ENCODE peak calls at places on chromosomes 4 and X, in nine cellular contexts. N is CD8-positive, alpha-beta memory T cell; L is fibroblast of lung; Z is mammary epithelial cell; W is PC-3; J is CD8-positive, alpha-beta T cell; P is aorta; Q is thyroid gland; G is heart left ventricle. T is an unnamed sample. For H3K4me1, the result is how much of the 10 kb centered on the place peaks cover.

GRCh38 chr4:174119051-174119450 is 164.4 kb downstream of the FBXO8 start:
- DNase-seq in N (no peak), L (peak), Z (peak), W (peak), J (no peak), P (no peak), Q (no peak), G (no peak), T (peak)

GRCh38 chr4:105657117-105657765 is 51.2 kb downstream of the INTS12 start:
- DNase-seq in N (no peak), L (no peak), Z (peak), W (peak), J (no peak), P (no peak), Q (no peak), G (no peak), T (no peak)

GRCh38 chrX:119636419-119636818 is 30.2 kb upstream of the NKRF start:
- DNase-seq in N (no peak), L (no peak), Z (no peak), W (no peak), J (no peak), P (no peak), Q (no peak), G (no peak), T (no peak)

GRCh38 chrX:40931921-40932320 is 153.3 kb upstream of the USP9X start:
- DNase-seq in N (no peak), L (no peak), Z (no peak), W (peak), J (no peak), P (no peak), Q (peak), G (no peak), T (no peak)

GRCh38 chrX:65253817-65254216 is 277.6 kb upstream of the ZC4H2 start:
- DNase-seq in N (no peak), L (no peak), Z (no peak), W (no peak), J (no peak), P (no peak), Q (no peak), G (no peak), T (no peak)

GRCh38 chrX:41178201-41178600 is 93.0 kb downstream of the USP9X start:
- DNase-seq in N (peak), L (no peak), Z (peak), W (no peak), J (no peak), P (no peak), Q (no peak), G (no peak), T (no peak)

GRCh38 chr4:133151301-133151680 is 2.2 kb downstream of the PCDH10 start:
- DNase-seq in N (no peak), L (peak), Z (no peak), W (no peak), J (no peak), P (peak), Q (no peak), G (no peak), T (peak)

GRCh38 chrX:116181300-116181699 is 10.8 kb downstream of the AGTR2 start:
- DNase-seq in N (no peak), L (no peak), Z (no peak), W (no peak), J (no peak), P (no peak), Q (no peak), G (no peak), T (no peak)

GRCh38 chr4:22634541-22635181 is 58.1 kb upstream of the GBA3 start:
- DNase-seq in N (no peak), L (no peak), Z (peak), W (no peak), J (no peak), P (peak), Q (no peak), G (peak), T (no peak)

GRCh38 chr4:53855886-53856260 is 208.5 kb downstream of the CHIC2 start:
- DNase-seq in N (no peak), L (peak), Z (peak), W (peak), J (no peak), P (no peak), Q (no peak), G (no peak), T (no peak)

GRCh38 chr4:184039963-184040383 is 134.9 kb downstream of the STOX2 start:
- DNase-seq in N (no peak), L (peak), Z (peak), W (no peak), J (no peak), P (no peak), Q (no peak), G (peak), T (no peak)

GRCh38 chrX:114985967-114986592 is 31.3 kb downstream of the IL13RA2 start:
- DNase-seq in N (no peak), L (peak), Z (no peak), W (peak), J (no peak), P (no peak), Q (no peak), G (no peak), T (no peak)

GRCh38 chr4:91064157-91064853 is 937.1 kb downstream of the CCSER1 start:
- DNase-seq in N (no peak), L (peak), Z (peak), W (peak), J (no peak), P (no peak), Q (peak), G (no peak), T (peak)

GRCh38 chr4:3074846-3075651 is 568 bp downstream of the HTT start:
- DNase-seq in N (peak), L (peak), Z (peak), W (peak), J (no peak), P (peak), Q (peak), G (peak), T (peak)

GRCh38 chrX:62839596-62839995 is 511.5 kb downstream of the SPIN4 start:
- DNase-seq in N (no peak), L (no peak), Z (no peak), W (no peak), J (no peak), P (no peak), Q (no peak), G (no peak), T (no peak)

GRCh38 chrX:34642849-34643248 is 14.2 kb downstream of the TMEM47 start:
- DNase-seq in N (no peak), L (no peak), Z (no peak), W (no peak), J (no peak), P (no peak), Q (no peak), G (no peak), T (no peak)

GRCh38 chr4:26346203-26346620 is 25.4 kb downstream of the RBPJ start:
- DNase-seq in N (no peak), L (no peak), Z (no peak), W (no peak), J (no peak), P (no peak), Q (no peak), G (no peak), T (peak)

GRCh38 chr4:35520059-35520458 is 724.3 kb downstream of the ARAP2 start:
- DNase-seq in N (no peak), L (no peak), Z (peak), W (peak), J (no peak), P (no peak), Q (no peak), G (no peak), T (no peak)

GRCh38 chr4:99712530-99712929 is 54.9 kb upstream of the C4orf54 start:
- DNase-seq in N (no peak), L (no peak), Z (no peak), W (no peak), J (no peak), P (no peak), Q (no peak), G (no peak), T (no peak)

GRCh38 chrX:9356846-9357245 is 108.0 kb upstream of the TBL1X start:
- DNase-seq in N (no peak), L (no peak), Z (no peak), W (peak), J (no peak), P (no peak), Q (no peak), G (no peak), T (no peak)

GRCh38 chrX:153878969-153879653 is 6.9 kb downstream of the L1CAM start:
- DNase-seq in N (no peak), L (no peak), Z (no peak), W (no peak), J (no peak), P (no peak), Q (no peak), G (no peak), T (peak)

GRCh38 chrX:101452051-101452450 is 33.2 kb upstream of the ARMCX4 start:
- DNase-seq in N (no peak), L (no peak), Z (no peak), W (no peak), J (no peak), P (no peak), Q (no peak), G (no peak), T (no peak)

GRCh38 chr4:118327554-118328241 is 25.1 kb downstream of the PRSS12 start:
- DNase-seq in N (no peak), L (peak), Z (no peak), W (no peak), J (no peak), P (no peak), Q (no peak), G (no peak), T (peak)

GRCh38 chrX:2628751-2629315 is 62.3 kb upstream of the CD99 start:
- DNase-seq in N (peak), L (no peak), Z (no peak), W (no peak), J (no peak), P (no peak), Q (no peak), G (no peak), T (no peak)

GRCh38 chr4:101128473-101128872 is 218.9 kb downstream of the PPP3CA start:
- DNase-seq in N (no peak), L (no peak), Z (no peak), W (no peak), J (no peak), P (no peak), Q (no peak), G (no peak), T (no peak)

GRCh38 chr4:175536852-175537453 is 275.1 kb downstream of the GPM6A start:
- DNase-seq in N (no peak), L (peak), Z (peak), W (peak), J (no peak), P (no peak), Q (no peak), G (no peak), T (no peak)

GRCh38 chrX:41677661-41678060 is 11.1 kb upstream of the GPR34 start:
- DNase-seq in N (no peak), L (peak), Z (no peak), W (no peak), J (no peak), P (no peak), Q (no peak), G (no peak), T (no peak)

GRCh38 chrX:57905141-57905540 is 5.1 kb downstream of the ZXDA start:
- DNase-seq in N (no peak), L (peak), Z (no peak), W (no peak), J (no peak), P (no peak), Q (no peak), G (no peak), T (no peak)

GRCh38 chrX:153564047-153564606 is 34.8 kb downstream of the CCNQ start:
- DNase-seq in N (no peak), L (peak), Z (no peak), W (no peak), J (no peak), P (no peak), Q (no peak), G (no peak), T (peak)

GRCh38 chr4:3375688-3376087 is 66.1 kb upstream of the HGFAC start:
- DNase-seq in N (no peak), L (peak), Z (peak), W (peak), J (no peak), P (peak), Q (peak), G (peak), T (peak)

GRCh38 chr4:172168888-172169287 is 355.7 kb downstream of the GALNTL6 start:
- DNase-seq in N (no peak), L (peak), Z (no peak), W (no peak), J (no peak), P (no peak), Q (no peak), G (no peak), T (no peak)

GRCh38 chr4:88446124-88446523 is 10.8 kb upstream of the HERC5 start:
- DNase-seq in N (no peak), L (no peak), Z (peak), W (peak), J (no peak), P (no peak), Q (peak), G (no peak), T (no peak)

GRCh38 chr4:33369366-33369899 is 2649.3 kb downstream of the PCDH7 start:
- DNase-seq in N (no peak), L (peak), Z (peak), W (peak), J (no peak), P (no peak), Q (no peak), G (no peak), T (no peak)

DNA sequence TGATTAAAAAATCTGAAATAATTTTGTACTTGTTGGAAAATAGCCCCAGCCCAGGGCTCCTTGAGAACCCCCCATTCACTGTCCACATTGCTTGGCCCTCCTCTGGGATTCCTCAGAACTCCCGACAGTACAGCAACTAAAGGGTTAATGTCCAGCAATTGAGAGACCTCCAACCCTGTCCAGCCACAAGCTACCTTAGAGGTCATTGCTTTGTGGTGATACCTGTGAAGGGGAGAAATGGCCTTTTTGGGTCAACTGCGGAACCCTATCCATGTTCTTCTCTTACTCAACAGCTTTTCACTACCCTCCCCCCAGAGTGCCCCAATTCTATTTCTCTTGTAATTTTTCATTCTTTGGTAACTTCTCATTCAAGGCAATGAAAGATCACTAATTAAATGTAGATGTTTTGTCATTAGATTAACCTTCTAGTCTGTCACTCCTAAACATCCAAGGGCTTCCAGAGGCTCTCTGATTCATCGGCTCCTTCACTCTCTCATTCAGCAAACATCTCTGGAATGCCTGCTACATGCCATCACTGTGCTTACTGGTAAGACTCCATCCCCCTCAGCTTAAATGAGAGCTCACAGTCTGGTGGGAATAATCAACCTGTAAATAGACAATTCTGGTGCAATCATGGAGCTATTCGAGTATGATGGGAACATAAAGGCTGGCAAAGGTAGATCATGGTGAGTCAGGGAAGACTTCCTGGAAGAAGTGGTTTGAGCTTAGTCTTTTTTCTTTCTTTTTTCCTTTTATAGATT is 241.4 kb upstream of the PGRMC2 start:
- DNase-seq in N (no peak), L (peak), Z (peak), W (peak), J (no peak), P (no peak), Q (peak), G (no peak), T (no peak)
- H3K4me1 ChIP-seq in N (under half), L (under half), Z (under half), W (under half), J (under half), P (under half), Q (half or more), G (under half), T (under half)

GRCh38 chrX:47927212-47927611 is 76.6 kb downstream of the ZNF182 start:
- DNase-seq in N (no peak), L (no peak), Z (no peak), W (no peak), J (no peak), P (no peak), Q (no peak), G (no peak), T (no peak)
- H3K4me3 ChIP-seq in N (no peak), L (no peak), Z (no peak), W (no peak), J (no peak), P (no peak), Q (no peak), G (no peak), T (no peak)

GRCh38 chr4:139556071-139556734 is at the start of gene SETD7:
- DNase-seq in N (peak), L (peak), Z (peak), W (peak), J (peak), P (peak), Q (peak), G (peak), T (peak)
- H3K4me1 ChIP-seq in N (under half), L (under half), Z (under half), W (under half), J (under half), P (under half), Q (under half), G (under half), T (under half)

DNA sequence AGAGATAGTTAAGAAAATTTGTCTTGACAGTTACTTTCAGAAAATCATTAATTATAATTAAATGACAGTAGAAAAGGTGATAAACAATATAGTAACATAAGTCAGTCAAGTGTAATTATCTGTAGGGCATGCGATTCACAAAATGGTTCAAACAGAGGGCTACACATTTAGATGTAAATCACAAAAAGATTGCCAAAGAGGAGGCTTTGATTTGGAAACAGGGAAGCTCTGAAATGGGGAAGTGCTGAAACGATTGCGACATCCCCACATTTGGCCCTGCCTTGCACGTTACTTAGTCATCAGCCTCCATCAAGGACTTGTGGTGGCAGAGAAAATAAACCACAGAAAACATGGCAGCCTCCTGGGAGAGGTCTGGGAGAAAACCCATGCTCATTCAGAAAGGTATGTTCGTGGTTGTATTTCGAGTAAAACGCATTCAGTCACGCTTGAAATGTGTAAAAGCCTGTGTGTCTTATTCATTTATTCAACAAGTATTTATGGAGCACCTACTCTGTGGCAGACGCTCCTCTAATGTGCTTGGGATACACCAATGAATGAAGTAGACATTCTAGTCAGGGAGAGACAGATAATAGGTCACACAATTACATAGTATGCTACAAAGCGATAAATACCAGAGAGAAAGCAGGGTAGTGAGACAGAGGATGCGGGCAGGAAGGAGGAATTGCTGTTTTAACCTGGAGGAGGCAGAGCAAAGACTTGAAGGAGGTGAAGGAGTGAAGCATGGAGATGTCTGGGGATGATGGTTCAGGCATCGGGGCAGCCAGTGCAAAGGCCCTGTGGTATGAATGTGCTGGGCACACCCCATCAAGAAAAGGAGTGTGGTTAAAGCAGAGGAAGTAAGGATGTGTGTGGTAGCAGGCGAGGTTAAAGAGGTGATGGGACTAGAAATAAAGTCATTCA is 7.8 kb downstream of the RBM47 start:
- DNase-seq in N (no peak), L (peak), Z (peak), W (peak), J (no peak), P (peak), Q (peak), G (no peak), T (no peak)
- H3K4me3 ChIP-seq in N (no peak), L (no peak), Z (no peak), W (no peak), J (no peak), P (no peak), Q (no peak), G (no peak), T (no peak)

GRCh38 chr4:151553874-151554273 is 144.9 kb downstream of the FHIP1A start:
- DNase-seq in N (no peak), L (no peak), Z (no peak), W (no peak), J (no peak), P (no peak), Q (peak), G (no peak), T (no peak)

GRCh38 chr4:151548708-151549107 is 139.7 kb downstream of the FHIP1A start:
- DNase-seq in N (no peak), L (no peak), Z (no peak), W (no peak), J (no peak), P (no peak), Q (no peak), G (no peak), T (no peak)
- H3K4me1 ChIP-seq in N (under half), L (under half), Z (under half), W (under half), J (under half), P (under half), Q (under half), G (under half), T (under half)

GRCh38 chr4:120990246-120990645 is 67.7 kb upstream of the PRDM5 start:
- DNase-seq in N (no peak), L (no peak), Z (no peak), W (no peak), J (no peak), P (no peak), Q (no peak), G (no peak), T (no peak)
- H3K4me3 ChIP-seq in N (no peak), L (no peak), Z (no peak), W (no peak), J (no peak), P (no peak), Q (no peak), G (no peak), T (no peak)

GRCh38 chr4:108115168-108115526 is 53.6 kb downstream of the LEF1 start:
- DNase-seq in N (no peak), L (no peak), Z (no peak), W (no peak), J (no peak), P (no peak), Q (no peak), G (no peak), T (no peak)
- H3K4me1 ChIP-seq in N (half or more), L (under half), Z (under half), W (under half), J (half or more), P (under half), Q (under half), G (under half), T (under half)

GRCh38 chrX:843306-843705 is 212.7 kb downstream of the SHOX start:
- DNase-seq in N (no peak), L (no peak), Z (no peak), W (no peak), J (no peak), P (no peak), Q (no peak), G (no peak), T (no peak)
- H3K4me3 ChIP-seq in N (no peak), L (no peak), Z (no peak), W (no peak), J (no peak), P (no peak), Q (no peak), G (no peak), T (no peak)

GRCh38 chr4:55027596-55027995 is 97.8 kb downstream of the KDR start:
- DNase-seq in N (no peak), L (no peak), Z (no peak), W (no peak), J (no peak), P (no peak), Q (no peak), G (no peak), T (no peak)
- H3K4me1 ChIP-seq in N (under half), L (under half), Z (under half), W (under half), J (under half), P (under half), Q (under half), G (under half), T (under half)